ENCODE peak calls at places on chromosome 16, in seven cellular contexts. K is IMR-90, A is H9, I is trophoblast cell, N is mesenchymal stem cell, L is neuronal stem cell, D is H1. G is an unnamed sample.

GRCh38 chr16:14682121-14682520 is 12.0 kb downstream of the PLA2G10 start:
- DNase-seq in N (no peak), A (no peak), D (no peak), I (no peak), K (no peak), L (no peak), G (no peak)

GRCh38 chr16:11128211-11129123 is 127.5 kb downstream of the SOCS1 start:
- DNase-seq in A (peak), N (peak), I (no peak), L (no peak), K (peak), D (no peak), G (no peak)

GRCh38 chr16:81765111-81765919 is 13.8 kb upstream of the PLCG2 start:
- DNase-seq in A (peak), K (no peak), D (no peak), L (no peak), I (no peak), N (no peak), G (no peak)

GRCh38 chr16:24282129-24282528 is 26.0 kb downstream of the CACNG3 start:
- DNase-seq in K (no peak), D (no peak), L (no peak), N (no peak), A (no peak), I (no peak), G (no peak)

GRCh38 chr16:7997966-7998365 is 592.3 kb downstream of the TMEM114 start:
- DNase-seq in A (no peak), K (no peak), N (no peak), D (no peak), I (peak), L (no peak), G (no peak)

GRCh38 chr16:65224471-65224870 is 102.6 kb upstream of the CDH11 start:
- DNase-seq in D (no peak), K (no peak), A (no peak), I (no peak), L (no peak), N (no peak), G (no peak)

GRCh38 chr16:80804061-80804450 is 342 bp downstream of the CDYL2 start:
- DNase-seq in L (peak), I (peak), A (peak), N (peak), D (no peak), K (peak), G (peak)

GRCh38 chr16:87604572-87605135 is 2.3 kb downstream of the JPH3 start:
- DNase-seq in L (no peak), I (no peak), A (no peak), D (no peak), N (no peak), K (no peak), G (no peak)

GRCh38 chr16:11632455-11632921 is 35.8 kb upstream of the SNN start:
- DNase-seq in N (peak), A (no peak), K (peak), I (peak), D (no peak), L (peak), G (peak)

GRCh38 chr16:87436225-87437172 is 44.4 kb downstream of the MAP1LC3B start:
- DNase-seq in K (peak), N (peak), L (no peak), D (no peak), I (no peak), A (no peak), G (peak)

GRCh38 chr16:28189237-28189636 is 22.5 kb downstream of the XPO6 start:
- DNase-seq in L (no peak), I (no peak), A (no peak), D (no peak), N (peak), K (peak), G (no peak)

GRCh38 chr16:82062645-82063058 is 27.6 kb downstream of the HSD17B2 start:
- DNase-seq in I (peak), L (no peak), N (peak), A (no peak), K (peak), D (no peak), G (no peak)

GRCh38 chr16:89357055-89357454 is 133.3 kb downstream of the ANKRD11 start:
- DNase-seq in I (no peak), D (no peak), K (no peak), N (no peak), L (no peak), A (peak), G (peak)

GRCh38 chr16:13154799-13155198 is 253.4 kb downstream of the SHISA9 start:
- DNase-seq in I (no peak), L (no peak), N (no peak), K (no peak), D (no peak), A (no peak), G (no peak)

GRCh38 chr16:2016407-2016922 is 3.1 kb upstream of the NPW start:
- DNase-seq in L (no peak), D (no peak), I (no peak), A (no peak), K (no peak), N (no peak), G (peak)

GRCh38 chr16:87897563-87898505 is 28.5 kb upstream of the SLC7A5 start:
- DNase-seq in N (no peak), A (no peak), K (no peak), D (no peak), I (no peak), L (no peak), G (no peak)

GRCh38 chr16:58243528-58244004 is 45.7 kb upstream of the CSNK2A2 start:
- DNase-seq in I (peak), N (no peak), L (no peak), A (peak), D (no peak), K (no peak), G (peak)

GRCh38 chr16:79769320-79770243 is 169.0 kb upstream of the MAF start:
- DNase-seq in D (no peak), A (no peak), L (no peak), I (no peak), K (no peak), N (no peak), G (no peak)

GRCh38 chr16:73060216-73060615 is 12.3 kb upstream of the ZFHX3 start:
- DNase-seq in L (no peak), I (no peak), D (no peak), N (no peak), K (no peak), A (no peak), G (no peak)

GRCh38 chr16:10571354-10571753 is 9.0 kb downstream of the EMP2 start:
- DNase-seq in K (no peak), D (no peak), A (no peak), L (no peak), I (no peak), N (peak), G (no peak)

GRCh38 chr16:54935411-54936085 is 4.9 kb downstream of the IRX5 start:
- DNase-seq in N (peak), K (no peak), D (no peak), L (no peak), I (no peak), A (no peak), G (no peak)

GRCh38 chr16:77657016-77657415 is 65.3 kb upstream of the NUDT7 start:
- DNase-seq in N (peak), K (peak), D (no peak), I (peak), L (no peak), A (peak), G (peak)

GRCh38 chr16:29744541-29745101 is 1.2 kb downstream of the C16orf54 start:
- DNase-seq in L (no peak), D (no peak), N (no peak), A (no peak), I (no peak), K (no peak), G (no peak)

GRCh38 chr16:31385680-31386079 is 7.5 kb upstream of the ITGAD start:
- DNase-seq in A (no peak), N (no peak), K (no peak), L (no peak), D (no peak), I (peak), G (no peak)

GRCh38 chr16:7026639-7027038 is 306.0 kb upstream of the RBFOX1 start:
- DNase-seq in L (no peak), N (no peak), K (no peak), I (no peak), D (no peak), A (no peak), G (no peak)

GRCh38 chr16:15827299-15827698 is 29.5 kb downstream of the MYH11 start:
- DNase-seq in D (no peak), L (no peak), A (no peak), K (no peak), N (no peak), I (no peak), G (no peak)

GRCh38 chr16:29318037-29318436 is 88.5 kb downstream of the NPIPB11 start:
- DNase-seq in A (no peak), I (peak), N (peak), D (no peak), K (no peak), L (no peak), G (no peak)

GRCh38 chr16:9602201-9602600 is 510.8 kb downstream of the HAPSTR1 start:
- DNase-seq in D (no peak), I (no peak), A (no peak), N (no peak), K (no peak), L (no peak), G (peak)

GRCh38 chr16:4765511-4766474 is 1.2 kb downstream of the ZNF500 start:
- DNase-seq in I (no peak), N (no peak), L (no peak), A (no peak), D (no peak), K (no peak), G (no peak)

GRCh38 chr16:4769306-4769638 is 2.3 kb upstream of the ZNF500 start:
- DNase-seq in K (no peak), I (no peak), L (no peak), N (no peak), D (no peak), A (no peak), G (no peak)

GRCh38 chr16:4767872-4768548 is 1.0 kb upstream of the ZNF500 start:
- DNase-seq in L (no peak), K (peak), I (peak), A (no peak), D (no peak), N (peak), G (no peak)

GRCh38 chr16:4768549-4769305 is 1.8 kb upstream of the ZNF500 start:
- DNase-seq in D (peak), N (peak), A (peak), K (peak), I (peak), L (peak), G (peak)

DNA sequence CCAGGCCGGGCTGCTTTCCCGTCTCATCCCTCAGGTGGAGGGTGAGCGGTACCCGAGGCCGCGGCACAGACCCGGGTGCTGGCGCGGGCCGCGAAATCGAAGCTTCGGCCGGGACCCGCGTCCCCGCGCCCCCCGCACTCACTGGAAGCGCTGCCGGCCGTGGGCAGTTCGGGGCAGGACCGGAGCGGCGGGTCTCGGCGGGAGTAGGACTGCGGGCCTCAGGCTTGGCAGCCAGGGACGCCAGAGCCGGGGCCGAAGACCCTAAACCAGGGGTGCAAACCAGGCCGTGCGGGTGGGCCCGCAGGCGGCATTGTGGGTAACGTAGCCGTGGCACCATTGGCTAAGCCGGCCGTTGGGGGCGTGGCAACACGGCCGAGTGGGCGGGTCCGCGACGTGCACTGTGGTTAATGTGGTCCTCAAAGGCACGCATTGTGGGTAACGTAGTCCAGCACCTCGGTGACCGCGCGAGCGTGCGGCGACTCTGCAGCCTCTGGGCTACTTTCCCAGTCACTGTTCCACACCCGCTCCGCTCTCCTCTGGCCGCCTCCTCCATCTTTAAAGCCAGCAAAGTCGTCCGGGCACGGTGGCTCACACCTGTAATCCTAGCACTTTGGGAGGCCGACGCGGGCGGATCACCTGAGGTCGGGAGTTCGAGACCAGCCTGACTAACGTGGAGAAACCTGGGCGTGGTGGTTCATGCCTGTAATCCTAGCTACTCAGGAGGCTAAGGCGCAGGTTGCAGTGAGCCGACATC is at the start of gene ZNF500:
- DNase-seq in L (peak), A (peak), K (peak), D (peak), N (peak), I (peak), G (peak)
- H4K8ac ChIP-seq in L (no peak), A (no peak), K (peak), D (peak), N (peak), I (peak), G (no peak)

DNA sequence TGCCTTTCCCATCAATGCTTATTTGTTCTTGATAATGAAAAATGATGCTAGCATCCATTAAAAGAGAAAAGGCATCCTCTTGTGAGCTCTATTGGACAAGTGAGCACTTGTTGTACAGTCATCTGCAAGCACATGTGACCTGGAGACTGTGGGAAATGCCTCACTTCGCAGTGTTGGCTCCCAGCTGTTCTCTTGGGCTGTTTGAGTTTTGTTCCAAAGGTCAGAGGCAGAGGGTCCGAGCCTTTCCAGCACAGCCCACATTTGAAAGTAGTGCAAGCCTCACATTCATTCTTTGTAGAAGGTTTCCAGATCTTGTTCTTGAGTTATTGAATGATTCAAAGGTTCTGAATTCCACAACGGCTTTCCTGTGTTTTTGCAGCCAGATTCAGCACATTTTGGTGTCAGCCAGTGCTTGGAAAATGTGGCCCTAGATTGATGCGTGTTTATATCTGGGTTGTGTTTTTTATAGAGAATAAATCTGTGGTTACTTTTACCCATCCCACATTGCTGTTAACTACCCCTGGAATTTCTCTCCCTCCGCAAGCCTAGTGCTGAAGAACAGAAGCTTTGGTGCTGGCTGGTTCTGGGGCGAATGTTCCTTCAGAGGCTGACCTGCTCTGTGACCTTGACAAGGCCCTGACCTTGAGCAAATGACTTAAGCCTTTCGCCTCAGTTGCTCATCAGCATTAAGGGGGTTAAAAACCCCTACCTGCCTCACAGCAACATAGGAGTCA is 49.8 kb downstream of the CDH1 start:
- DNase-seq in A (no peak), D (no peak), L (no peak), N (peak), K (peak), I (no peak), G (no peak)
- H3K4ac ChIP-seq in A (no peak), D (no peak), L (no peak), N (no peak), K (no peak), I (no peak), G (no peak)

DNA sequence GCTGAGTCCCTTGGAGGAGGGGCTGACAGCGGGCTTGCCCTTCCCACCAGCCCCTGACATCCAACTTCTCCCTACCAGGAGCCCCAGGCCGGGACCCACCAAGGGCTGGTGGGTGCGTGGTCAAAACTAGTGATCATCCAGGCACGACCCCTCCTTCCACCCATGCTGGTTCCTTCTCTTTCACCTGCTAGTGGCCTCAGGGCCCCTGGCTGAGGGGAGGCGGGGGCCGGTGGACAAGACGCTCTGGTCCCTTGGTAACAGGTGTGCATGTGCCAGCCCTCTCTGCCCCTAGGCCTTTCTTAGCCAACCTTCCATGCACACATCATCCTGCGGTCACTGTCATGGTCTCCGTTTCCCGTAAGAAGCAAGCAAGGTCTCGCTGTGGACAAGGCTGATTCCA is 8.4 kb downstream of the ZNF213 start:
- DNase-seq in K (no peak), D (no peak), L (no peak), N (no peak), A (no peak), I (no peak), G (no peak)
- H2BK120ac ChIP-seq in K (no peak), D (no peak), L (no peak), N (no peak), A (no peak), I (no peak), G (no peak)

GRCh38 chr16:85449195-85449884 is 163.8 kb upstream of the GSE1 start:
- DNase-seq in N (no peak), I (no peak), A (no peak), D (no peak), K (no peak), L (no peak), G (no peak)
- H4K8ac ChIP-seq in N (no peak), I (no peak), A (no peak), D (no peak), K (no peak), L (no peak), G (no peak)

GRCh38 chr16:22868859-22869258 is 54.9 kb downstream of the HS3ST2 start:
- DNase-seq in L (no peak), D (no peak), A (no peak), K (no peak), I (no peak), N (no peak), G (no peak)

GRCh38 chr16:22878955-22879354 is 65.0 kb downstream of the HS3ST2 start:
- DNase-seq in L (no peak), A (no peak), N (no peak), I (no peak), D (no peak), K (no peak), G (no peak)

DNA sequence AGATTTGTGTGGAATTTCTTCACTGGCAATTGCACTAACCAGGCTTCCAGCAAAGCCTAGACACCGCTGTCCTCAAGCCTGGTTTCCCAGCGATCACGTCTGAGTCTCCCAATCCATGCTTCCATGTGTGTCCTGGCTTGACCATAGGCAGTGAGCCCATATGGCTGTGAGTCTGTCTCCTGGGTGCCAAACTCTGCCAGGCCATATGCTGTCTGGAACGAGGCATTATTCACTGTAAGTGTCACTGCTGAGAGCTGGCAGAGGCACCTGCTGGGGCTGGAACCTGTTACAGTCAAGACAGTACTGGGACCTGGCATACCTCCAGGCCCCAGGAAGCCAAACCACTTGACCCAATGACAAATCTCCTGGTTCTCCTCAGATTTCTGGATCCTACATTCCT is 60.4 kb downstream of the HS3ST2 start:
- DNase-seq in A (no peak), I (no peak), D (no peak), N (no peak), L (no peak), K (no peak), G (no peak)
- H3K4ac ChIP-seq in A (no peak), I (no peak), D (no peak), N (no peak), L (no peak), K (no peak), G (no peak)

DNA sequence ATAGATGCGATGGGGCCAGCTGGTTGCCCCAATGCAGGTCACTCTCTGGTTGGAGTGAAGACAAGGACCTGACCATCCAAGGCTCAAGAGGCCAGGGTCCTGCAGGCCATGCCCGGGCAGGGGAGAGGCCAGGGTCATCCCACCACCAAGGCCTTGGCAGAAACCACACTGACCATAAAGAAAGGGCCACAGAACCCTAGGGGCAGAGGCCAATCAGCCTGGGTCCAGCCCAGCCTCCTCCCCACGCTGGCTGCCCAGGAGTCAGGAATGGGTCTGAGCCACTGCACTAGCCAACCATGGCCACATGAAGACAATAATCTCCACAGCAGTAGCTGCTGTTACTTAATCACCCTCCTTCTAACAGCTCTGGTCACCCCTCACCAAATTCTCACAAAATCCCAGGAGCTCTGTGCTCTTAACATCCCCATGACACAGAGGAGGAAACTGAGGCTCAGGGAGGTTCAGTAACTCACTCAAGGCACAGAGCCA is 10.2 kb upstream of the BCAR1 start:
- DNase-seq in D (no peak), N (no peak), A (no peak), L (no peak), I (no peak), K (no peak), G (no peak)
- H2BK120ac ChIP-seq in D (no peak), N (no peak), A (no peak), L (no peak), I (no peak), K (no peak), G (no peak)

GRCh38 chr16:3321802-3322201 is 16.5 kb downstream of the ZNF75A start:
- DNase-seq in L (no peak), A (no peak), I (no peak), N (no peak), D (no peak), K (no peak), G (no peak)
- H4K8ac ChIP-seq in L (no peak), A (no peak), I (no peak), N (no peak), D (no peak), K (no peak), G (no peak)

G was measured in mesendoderm.